ENCODE peak calls at places on chromosomes 3 and 15, in six cellular contexts. E is ELR, Z is endothelial cell, G is GM20000, F is anterior cingulate cortex, D is AG08396. O is an unnamed sample.

GRCh38 chr3:29141912-29142262 is 139.0 kb upstream of the RBMS3 start:
- DNase-seq in E (no peak), Z (no peak), G (no peak), F (no peak), D (no peak), O (no peak)

GRCh38 chr3:37753428-37753827 is 108.3 kb upstream of the CTDSPL start:
- DNase-seq in E (no peak), Z (no peak), G (no peak), F (no peak), D (no peak), O (no peak)

GRCh38 chr3:49006591-49007067 is 562 bp upstream of the WDR6 start:
- DNase-seq in E (peak), Z (no peak), G (no peak), F (peak), D (peak), O (no peak)

GRCh38 chr3:37779289-37780152 is 82.2 kb upstream of the CTDSPL start:
- DNase-seq in E (peak), Z (peak), G (peak), F (no peak), D (peak), O (peak)

GRCh38 chr3:10602769-10603768 is 97.7 kb upstream of the ATP2B2 start:
- DNase-seq in E (no peak), Z (no peak), G (peak), F (no peak), D (no peak), O (no peak)

GRCh38 chr3:122391674-122392446 is 7.9 kb downstream of the FAM162A start:
- DNase-seq in E (no peak), Z (no peak), G (no peak), F (no peak), D (no peak), O (no peak)

GRCh38 chr3:84893211-84893610 is 65.6 kb upstream of the CADM2 start:
- DNase-seq in E (no peak), Z (no peak), G (no peak), F (no peak), D (no peak), O (no peak)

GRCh38 chr3:21664996-21665395 is 86.0 kb downstream of the ZNF385D start:
- DNase-seq in E (no peak), Z (no peak), G (no peak), F (no peak), D (no peak), O (no peak)

GRCh38 chr3:73433681-73434080 is 191.1 kb downstream of the PDZRN3 start:
- DNase-seq in E (no peak), Z (no peak), G (no peak), F (no peak), D (no peak), O (no peak)

GRCh38 chr3:56468184-56469106 is at the start of gene ERC2:
- DNase-seq in E (peak), Z (peak), G (no peak), F (peak), D (peak), O (peak)

GRCh38 chr15:33720952-33721351 is 247.3 kb upstream of the CHRM5 start:
- DNase-seq in E (peak), Z (no peak), G (no peak), F (no peak), D (no peak), O (peak)

GRCh38 chr3:30493912-30494311 is 112.5 kb upstream of the TGFBR2 start:
- DNase-seq in E (peak), Z (no peak), G (no peak), F (no peak), D (no peak), O (peak)

GRCh38 chr3:43755511-43756200 is 64.9 kb downstream of the ABHD5 start:
- DNase-seq in E (no peak), Z (no peak), G (no peak), F (no peak), D (no peak), O (no peak)

GRCh38 chr3:108312656-108313055 is 16.3 kb downstream of the HHLA2 start:
- DNase-seq in E (no peak), Z (no peak), G (no peak), F (no peak), D (no peak), O (no peak)

GRCh38 chr3:179474480-179474879 is 23.2 kb upstream of the GNB4 start:
- DNase-seq in E (no peak), Z (no peak), G (no peak), F (no peak), D (no peak), O (no peak)

GRCh38 chr15:62391565-62392262 is 226.6 kb upstream of the C2CD4B start:
- DNase-seq in E (peak), Z (peak), G (peak), F (peak), D (peak), O (peak)

GRCh38 chr3:72144773-72145505 is 360.0 kb upstream of the PROK2 start:
- DNase-seq in E (no peak), Z (peak), G (peak), F (no peak), D (no peak), O (no peak)

GRCh38 chr15:73626072-73626471 is 7.1 kb downstream of the NPTN start:
- DNase-seq in E (no peak), Z (no peak), G (no peak), F (no peak), D (no peak), O (no peak)

GRCh38 chr15:101615986-101616848 is 36.0 kb downstream of the TM2D3 start:
- DNase-seq in E (peak), Z (no peak), G (no peak), F (peak), D (peak), O (peak)

GRCh38 chr3:140469491-140469890 is 208.4 kb upstream of the TRIM42 start:
- DNase-seq in E (no peak), Z (no peak), G (no peak), F (no peak), D (no peak), O (peak)

GRCh38 chr15:90259524-90259923 is 5.9 kb upstream of the NGRN start:
- DNase-seq in E (no peak), Z (no peak), G (peak), F (no peak), D (no peak), O (no peak)

GRCh38 chr3:37163262-37164020 is 10.9 kb downstream of the LRRFIP2 start:
- DNase-seq in E (peak), Z (peak), G (no peak), F (no peak), D (peak), O (peak)

GRCh38 chr3:13561967-13562366 is 13.0 kb downstream of the FBLN2 start:
- DNase-seq in E (no peak), Z (no peak), G (no peak), F (no peak), D (no peak), O (no peak)

GRCh38 chr3:11118181-11118682 is 36.1 kb upstream of the HRH1 start:
- DNase-seq in E (peak), Z (no peak), G (no peak), F (no peak), D (peak), O (peak)

GRCh38 chr3:66442254-66443249 is 58.3 kb downstream of the LRIG1 start:
- DNase-seq in E (peak), Z (peak), G (no peak), F (peak), D (peak), O (peak)

O was measured in Daoy.